ENCODE peak calls at places on chromosomes 11 and 22, in eight cellular contexts. I is activated CD4-positive, alpha-beta T cell treated with anti-CD3 and anti-CD28 coated beads for 4 hours; Z is esophagus squamous epithelium; C is T-helper 2 cell; A is glomerular endothelial cell; H is activated naive CD4-positive, alpha-beta T cell; G is KBM-7; W is NCI-H2081. T is an unnamed sample.
A peak's percentile ranks its signal among the peaks of the same experiment; 100 is the strongest.

GRCh38 chr11:99260696-99261095 is 239.9 kb downstream of the CNTN5 start:
- DNase-seq in A (no peak), C (no peak), H (no peak), I (no peak), G (no peak), W (no peak), Z (no peak), T (no peak)

GRCh38 chr11:66420671-66421476 is at the start of gene NPAS4:
- DNase-seq in H (no peak), Z (no peak), A (no peak), I (no peak), W (peak; percentile 80), G (no peak), C (no peak), T (no peak)

GRCh38 chr22:46587492-46588278 is 32.5 kb upstream of the GRAMD4 start:
- DNase-seq in H (no peak), W (no peak), Z (no peak), A (no peak), C (no peak), G (peak; percentile 47), I (no peak), T (no peak)

GRCh38 chr11:6531267-6531752 is 34.2 kb downstream of the DNHD1 start:
- DNase-seq in I (no peak), H (no peak), W (peak; percentile 26), G (peak; percentile 76), Z (no peak), C (no peak), A (peak; percentile 36), T (peak; percentile 24)

GRCh38 chr11:67541198-67541597 is 18.0 kb upstream of the CABP2 start:
- DNase-seq in I (no peak), G (no peak), Z (no peak), W (no peak), A (no peak), C (no peak), H (no peak), T (no peak)

GRCh38 chr22:37167176-37167980 is 17.7 kb upstream of the IL2RB start:
- DNase-seq in I (no peak), G (no peak), H (no peak), Z (no peak), W (no peak), C (no peak), A (no peak), T (no peak)

GRCh38 chr22:38348751-38349496 is 31.7 kb upstream of the CSNK1E start:
- DNase-seq in C (no peak), G (no peak), I (no peak), H (no peak), A (no peak), Z (no peak), W (no peak), T (no peak)

GRCh38 chr11:5550440-5551095 is 2.2 kb upstream of the OR52H1 start:
- DNase-seq in A (no peak), W (no peak), C (no peak), I (no peak), H (no peak), Z (no peak), G (no peak), T (peak; percentile 32)

GRCh38 chr11:125063429-125064043 is 431 bp downstream of the SLC37A2 start:
- DNase-seq in C (no peak), G (peak; percentile 33), H (no peak), A (no peak), W (no peak), I (no peak), Z (no peak), T (no peak)

GRCh38 chr11:70323811-70324210 is 53.3 kb downstream of the PPFIA1 start:
- DNase-seq in Z (no peak), A (no peak), I (no peak), W (no peak), H (no peak), G (no peak), C (no peak), T (no peak)

GRCh38 chr11:76656571-76657081 is 13.9 kb downstream of the LRRC32 start:
- DNase-seq in G (no peak), A (no peak), Z (no peak), I (no peak), H (no peak), W (no peak), C (no peak), T (no peak)

GRCh38 chr22:24937114-24937513 is 9.4 kb downstream of the LHFPL7 start:
- DNase-seq in A (no peak), C (no peak), H (no peak), W (no peak), I (no peak), Z (no peak), G (peak; percentile 18), T (no peak)

GRCh38 chr11:9330387-9331384 is 16.3 kb upstream of the TMEM41B start:
- DNase-seq in A (no peak), W (no peak), I (no peak), Z (no peak), C (no peak), G (no peak), H (no peak), T (no peak)

GRCh38 chr11:9280655-9281301 is 15.6 kb upstream of the DENND5A start:
- DNase-seq in W (peak; percentile 56), I (peak; percentile 57), Z (no peak), C (peak; percentile 28), A (no peak), G (peak; percentile 68), H (peak; percentile 18), T (peak; percentile 69)

GRCh38 chr22:29994027-29994715 is 86.1 kb upstream of the HORMAD2 start:
- DNase-seq in Z (no peak), A (no peak), W (peak; percentile 7), H (no peak), C (no peak), G (no peak), I (no peak), T (peak; percentile 22)

GRCh38 chr11:106466441-106467190 is 389.2 kb downstream of the AASDHPPT start:
- DNase-seq in A (no peak), W (no peak), C (no peak), H (no peak), I (no peak), Z (no peak), G (no peak), T (peak; percentile 83)

GRCh38 chr11:132427611-132428010 is 1057.2 kb downstream of the NTM start:
- DNase-seq in C (no peak), Z (no peak), A (no peak), W (no peak), I (no peak), H (no peak), G (no peak), T (peak; percentile 45)

GRCh38 chr11:127485541-127485940 is 485.0 kb upstream of the KIRREL3 start:
- DNase-seq in Z (no peak), G (no peak), W (no peak), C (no peak), I (no peak), A (no peak), H (no peak), T (peak; percentile 13)

GRCh38 chr11:133134561-133135173 is 397.6 kb downstream of the OPCML start:
- DNase-seq in W (peak; percentile 77), A (peak; percentile 10), Z (no peak), C (peak; percentile 10), H (no peak), G (peak; percentile 79), I (no peak), T (peak; percentile 2)

GRCh38 chr11:95453616-95454118 is 222.7 kb upstream of the SESN3 start:
- DNase-seq in W (peak; percentile 20), H (no peak), G (no peak), C (no peak), I (no peak), A (no peak), Z (no peak), T (no peak)

GRCh38 chr11:94800394-94800793 is 32.2 kb downstream of the AMOTL1 start:
- DNase-seq in A (no peak), I (no peak), H (no peak), G (no peak), W (no peak), Z (no peak), C (no peak), T (peak; percentile 49)

GRCh38 chr22:44554411-44554810 is 56.4 kb upstream of the RTL6 start:
- DNase-seq in W (no peak), I (no peak), G (no peak), C (no peak), H (no peak), A (no peak), Z (no peak), T (no peak)

GRCh38 chr11:7973011-7973410 is 7.8 kb upstream of the NLRP10 start:
- DNase-seq in I (no peak), G (no peak), H (no peak), W (no peak), A (no peak), Z (no peak), C (no peak), T (no peak)

GRCh38 chr11:88175004-88175706 is at the start of gene RAB38:
- DNase-seq in A (no peak), W (peak; percentile 26), C (no peak), Z (no peak), H (no peak), G (peak; percentile 68), I (peak; percentile 6), T (no peak)

GRCh38 chr11:35953081-35953480 is 9.2 kb downstream of the LDLRAD3 start:
- DNase-seq in C (no peak), G (no peak), Z (no peak), I (no peak), W (peak; percentile 61), H (no peak), A (no peak), T (no peak)

GRCh38 chr11:120128392-120129172 is 9.3 kb downstream of the TRIM29 start:
- DNase-seq in H (no peak), A (no peak), C (no peak), W (no peak), Z (no peak), I (no peak), G (no peak), T (peak; percentile 4)

GRCh38 chr22:41899992-41900651 is 14.8 kb downstream of the SHISA8 start:
- DNase-seq in Z (no peak), W (no peak), H (no peak), A (no peak), I (no peak), C (no peak), G (no peak), T (no peak)

GRCh38 chr22:41359376-41359775 is 22.4 kb upstream of the TEF start:
- DNase-seq in H (no peak), I (no peak), Z (no peak), A (no peak), C (no peak), W (no peak), G (no peak), T (no peak)

GRCh38 chr11:110200241-110200640 is 96.2 kb downstream of the RDX start:
- DNase-seq in Z (no peak), H (no peak), A (no peak), W (no peak), G (no peak), I (no peak), C (no peak), T (no peak)

GRCh38 chr11:7514099-7514725 is 413 bp downstream of the PPFIBP2 start:
- DNase-seq in Z (no peak), W (no peak), A (no peak), H (peak; percentile 34), C (no peak), I (no peak), G (no peak), T (no peak)

GRCh38 chr11:34987617-34988016 is 71.2 kb downstream of the PDHX start:
- DNase-seq in A (no peak), Z (no peak), W (no peak), G (no peak), H (no peak), C (no peak), I (no peak), T (no peak)

GRCh38 chr11:86748296-86748695 is 52.0 kb upstream of the PRSS23 start:
- DNase-seq in I (no peak), C (no peak), G (no peak), Z (no peak), A (no peak), H (no peak), W (no peak), T (no peak)

GRCh38 chr11:124294697-124295096 is 19.1 kb downstream of the OR8D1 start:
- DNase-seq in I (no peak), A (no peak), Z (no peak), G (no peak), H (no peak), W (no peak), C (no peak), T (no peak)

GRCh38 chr11:118095967-118096367 is 9.2 kb upstream of the SMIM35 start:
- DNase-seq in W (no peak), C (no peak), A (no peak), H (no peak), I (no peak), Z (no peak), G (no peak), T (no peak)

T was measured in astrocyte of the cerebellum.